ENCODE peak calls at places on chromosomes 12 and 14, in ten cellular contexts. E is GM12878, Z is ovary, T is transverse colon, X is A549, Q is stomach, R is SK-N-SH, N is sigmoid colon, B is tibial nerve, K is upper lobe of left lung. O is an unnamed sample.
A peak's percentile ranks its signal among the peaks of the same experiment; 100 is the strongest.

GRCh38 chr12:47808049-47808448 is 11.7 kb downstream of the HDAC7 start:
- DNase-seq in K (peak; percentile 61), E (peak; percentile 43), T (peak; percentile 79), N (peak; percentile 83), Q (no peak), R (peak; percentile 73), Z (peak; percentile 66), X (no peak), B (no peak), O (peak; percentile 78)

GRCh38 chr14:84064756-84065155 is 1465.2 kb upstream of the FLRT2 start:
- DNase-seq in E (no peak), K (no peak), Z (no peak), X (no peak), N (no peak), R (no peak), Q (no peak), T (no peak), B (no peak), O (no peak)

GRCh38 chr14:81511110-81511900 is 22.3 kb downstream of the SEL1L start:
- DNase-seq in T (no peak), X (no peak), E (no peak), R (no peak), K (no peak), N (no peak), B (no peak), Q (no peak), Z (no peak), O (no peak)

GRCh38 chr14:76499399-76499798 is 123.5 kb downstream of the ESRRB start:
- DNase-seq in K (peak; percentile 65), Z (no peak), R (no peak), E (no peak), N (peak; percentile 46), B (no peak), Q (no peak), T (no peak), X (no peak), O (peak; percentile 37)

GRCh38 chr14:74401504-74402241 is 24.3 kb downstream of the SYNDIG1L start:
- DNase-seq in Z (no peak), X (no peak), B (no peak), K (no peak), Q (peak; percentile 38), T (peak; percentile 62), N (no peak), R (peak; percentile 63), E (peak; percentile 45), O (peak; percentile 71)

GRCh38 chr12:29415111-29415510 is 34.1 kb upstream of the ERGIC2 start:
- DNase-seq in Q (no peak), T (no peak), Z (no peak), R (no peak), E (no peak), X (no peak), B (no peak), K (no peak), N (no peak), O (no peak)

GRCh38 chr14:104240426-104241157 is 102.2 kb downstream of the KIF26A start:
- DNase-seq in K (no peak), E (no peak), X (no peak), R (peak; percentile 32), B (no peak), N (no peak), Z (no peak), Q (peak; percentile 21), T (peak; percentile 58), O (peak; percentile 16)

GRCh38 chr12:109716512-109717389 is 3.1 kb downstream of the FAM222A start:
- DNase-seq in B (no peak), R (peak; percentile 27), Q (no peak), X (no peak), T (peak; percentile 48), E (no peak), N (peak; percentile 92), K (no peak), Z (peak; percentile 87), O (no peak)

GRCh38 chr12:10366875-10367274 is 23.0 kb downstream of the KLRK1 start:
- DNase-seq in T (no peak), E (no peak), Z (no peak), X (peak; percentile 70), B (no peak), K (no peak), N (no peak), R (no peak), Q (no peak), O (no peak)

GRCh38 chr14:98103705-98104104 is 1168.3 kb downstream of the BCL11B start:
- DNase-seq in K (no peak), Q (no peak), X (no peak), B (no peak), R (no peak), T (no peak), Z (no peak), N (no peak), E (no peak), O (no peak)

GRCh38 chr12:93019911-93020224 is 90.8 kb upstream of the EEA1 start:
- DNase-seq in Q (peak; percentile 47), R (no peak), T (peak; percentile 67), E (no peak), X (no peak), K (no peak), Z (peak; percentile 86), B (no peak), N (no peak), O (no peak)

GRCh38 chr12:112386726-112387125 is 4.5 kb upstream of the HECTD4 start:
- DNase-seq in N (no peak), E (no peak), X (no peak), Z (no peak), K (no peak), R (no peak), Q (no peak), B (no peak), T (no peak), O (no peak)
- TF ChIP-seq EP300 in N (no peak), E (no peak), X (no peak), Z (no peak), K (no peak), R (no peak), Q (no peak), B (no peak), T (no peak), O (no peak)

GRCh38 chr14:99497894-99498293 is 16.7 kb downstream of the CCNK start:
- DNase-seq in T (no peak), R (no peak), Z (no peak), K (no peak), X (no peak), E (no peak), B (no peak), N (no peak), Q (no peak), O (no peak)
- TF ChIP-seq EP300 in T (no peak), R (no peak), Z (no peak), K (no peak), X (no peak), E (no peak), B (no peak), N (no peak), Q (no peak), O (no peak)

GRCh38 chr14:24429395-24430142 is at the start of the genes CBLN3 and KHNYN:
- DNase-seq in T (peak; percentile 93), R (peak; percentile 96), B (peak; percentile 82), E (no peak), K (peak; percentile 96), Z (peak; percentile 94), X (peak; percentile 93), N (peak; percentile 97), Q (peak; percentile 92), O (peak; percentile 97)

GRCh38 chr14:24428628-24429394 is 657 bp downstream of the CBLN3 start:
- DNase-seq in E (no peak), X (no peak), N (no peak), B (no peak), Q (peak; percentile 23), T (no peak), R (no peak), Z (peak; percentile 50), K (peak; percentile 78), O (no peak)

GRCh38 chr14:24431569-24432258 is 2.0 kb downstream of the KHNYN start:
- DNase-seq in K (peak; percentile 47), X (peak; percentile 95), N (peak; percentile 95), R (peak; percentile 93), Z (peak; percentile 92), Q (peak; percentile 93), B (peak; percentile 72), E (peak; percentile 76), T (peak; percentile 94), O (peak; percentile 93)

GRCh38 chr14:24430682-24431568 is 1.2 kb downstream of the KHNYN start:
- DNase-seq in X (no peak), Z (peak; percentile 82), Q (peak; percentile 27), K (peak; percentile 84), E (no peak), R (no peak), T (no peak), B (no peak), N (no peak), O (no peak)

GRCh38 chr14:24430143-24430681 is 458 bp downstream of the KHNYN start:
- DNase-seq in B (peak; percentile 63), N (peak; percentile 89), T (peak; percentile 82), Q (peak; percentile 72), K (peak; percentile 95), X (peak; percentile 75), E (no peak), Z (peak; percentile 90), R (peak; percentile 93), O (peak; percentile 87)
- TF ChIP-seq EP300 in B (no peak), N (no peak), T (no peak), Q (no peak), K (no peak), X (no peak), E (no peak), Z (no peak), R (no peak), O (no peak)

GRCh38 chr12:116508145-116509121 is 50.7 kb upstream of the MAP1LC3B2 start:
- DNase-seq in E (no peak), B (no peak), Q (no peak), Z (peak; percentile 82), T (peak; percentile 39), K (peak; percentile 92), N (peak; percentile 77), R (peak; percentile 66), X (peak; percentile 53), O (no peak)
- TF ChIP-seq EP300 in E (no peak), B (no peak), Q (no peak), Z (no peak), T (no peak), K (no peak), N (no peak), R (no peak), X (no peak), O (no peak)

O was measured in suprapubic skin.